ENCODE peak calls at places on chromosomes 11 and 22, in seven cellular contexts. E, K, U, G, Y, A and L are unnamed samples.

GRCh38 chr22:22431271-22432220 is 77.0 kb downstream of the ZNF280B start:
- DNase-seq in E (peak; percentile 39), K (no peak), U (peak; percentile 51), G (peak; percentile 83), Y (peak; percentile 55), A (peak; percentile 90), L (no peak)

GRCh38 chr11:12695221-12695794 is 21.1 kb downstream of the TEAD1 start:
- DNase-seq in E (no peak), K (no peak), U (no peak), G (no peak), Y (no peak), A (peak; percentile 3), L (no peak)

GRCh38 chr22:21606775-21607174 is 23.0 kb downstream of the YDJC start:
- DNase-seq in E (no peak), K (no peak), U (no peak), G (no peak), Y (no peak), A (no peak), L (no peak)

GRCh38 chr11:46017341-46017740 is 94.9 kb downstream of the LARGE2 start:
- DNase-seq in E (no peak), K (no peak), U (no peak), G (no peak), Y (no peak), A (no peak), L (no peak)

GRCh38 chr11:68471360-68472340 is 11.1 kb downstream of the PPP6R3 start:
- DNase-seq in E (peak; percentile 86), K (no peak), U (no peak), G (no peak), Y (peak; percentile 30), A (no peak), L (no peak)

GRCh38 chr22:46730568-46731245 is 7.3 kb downstream of the CERK start:
- DNase-seq in E (no peak), K (no peak), U (no peak), G (no peak), Y (no peak), A (no peak), L (no peak)

GRCh38 chr11:61841636-61842332 is 13.7 kb downstream of the FADS2 start:
- DNase-seq in E (no peak), K (no peak), U (no peak), G (no peak), Y (no peak), A (no peak), L (no peak)

GRCh38 chr11:20464566-20464965 is 77.0 kb downstream of the PRMT3 start:
- DNase-seq in E (no peak), K (no peak), U (no peak), G (no peak), Y (no peak), A (no peak), L (no peak)

GRCh38 chr22:39809772-39810557 is 83.6 kb downstream of the ENTHD1 start:
- DNase-seq in E (no peak), K (no peak), U (no peak), G (no peak), Y (no peak), A (no peak), L (no peak)

GRCh38 chr11:115112779-115113178 is 391.4 kb downstream of the CADM1 start:
- DNase-seq in E (no peak), K (no peak), U (no peak), G (no peak), Y (no peak), A (no peak), L (no peak)

GRCh38 chr22:20785415-20785814 is 11.5 kb downstream of the SERPIND1 start:
- DNase-seq in E (no peak), K (no peak), U (no peak), G (no peak), Y (no peak), A (no peak), L (no peak)

GRCh38 chr11:18374956-18375355 is 19.4 kb upstream of the LDHA start:
- DNase-seq in E (no peak), K (no peak), U (no peak), G (no peak), Y (no peak), A (no peak), L (no peak)

GRCh38 chr22:40122792-40123191 is 54.9 kb upstream of the TNRC6B start:
- DNase-seq in E (no peak), K (no peak), U (no peak), G (no peak), Y (no peak), A (no peak), L (no peak)

DNA sequence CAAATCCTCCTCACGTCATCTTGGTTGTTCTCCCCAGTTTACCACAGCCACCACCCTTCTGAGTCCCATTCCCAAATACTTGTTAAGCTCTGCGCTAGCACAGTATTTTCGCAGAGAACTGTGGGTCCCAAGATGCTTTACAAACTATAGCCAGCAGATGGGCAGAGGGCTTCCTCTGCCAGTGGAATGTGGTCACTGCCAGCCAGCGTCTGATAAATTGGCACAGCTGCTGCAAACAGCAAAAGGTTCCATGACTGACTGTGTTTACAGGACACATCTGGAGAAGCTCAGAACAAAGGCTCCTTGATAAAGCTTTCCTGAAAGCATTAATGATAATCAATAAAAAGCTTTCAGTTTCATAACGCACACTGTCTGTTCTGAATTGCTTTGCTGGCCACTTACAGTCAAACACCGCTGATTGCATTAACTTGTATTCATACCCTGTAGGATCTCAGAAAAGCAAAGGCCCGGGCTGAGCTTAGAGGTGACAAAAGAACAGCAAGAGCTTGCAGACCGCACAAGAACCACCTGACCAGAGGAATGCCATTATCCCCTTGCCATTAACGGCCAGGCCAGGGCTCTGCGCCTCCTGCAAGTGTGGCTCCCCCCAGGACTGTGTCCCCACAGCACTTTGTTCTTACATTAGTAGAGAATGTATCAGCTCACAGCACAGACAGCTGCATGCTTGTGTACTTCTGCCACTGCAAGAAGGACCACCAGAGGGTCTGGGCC is 120.6 kb downstream of the MICAL3 start:
- DNase-seq in E (peak; percentile 36), K (no peak), U (no peak), G (no peak), Y (no peak), A (peak; percentile 56), L (no peak)
- TF ChIP-seq CTCF in E (no peak), K (no peak), U (no peak), G (no peak), Y (no peak), A (no peak), L (no peak)

DNA sequence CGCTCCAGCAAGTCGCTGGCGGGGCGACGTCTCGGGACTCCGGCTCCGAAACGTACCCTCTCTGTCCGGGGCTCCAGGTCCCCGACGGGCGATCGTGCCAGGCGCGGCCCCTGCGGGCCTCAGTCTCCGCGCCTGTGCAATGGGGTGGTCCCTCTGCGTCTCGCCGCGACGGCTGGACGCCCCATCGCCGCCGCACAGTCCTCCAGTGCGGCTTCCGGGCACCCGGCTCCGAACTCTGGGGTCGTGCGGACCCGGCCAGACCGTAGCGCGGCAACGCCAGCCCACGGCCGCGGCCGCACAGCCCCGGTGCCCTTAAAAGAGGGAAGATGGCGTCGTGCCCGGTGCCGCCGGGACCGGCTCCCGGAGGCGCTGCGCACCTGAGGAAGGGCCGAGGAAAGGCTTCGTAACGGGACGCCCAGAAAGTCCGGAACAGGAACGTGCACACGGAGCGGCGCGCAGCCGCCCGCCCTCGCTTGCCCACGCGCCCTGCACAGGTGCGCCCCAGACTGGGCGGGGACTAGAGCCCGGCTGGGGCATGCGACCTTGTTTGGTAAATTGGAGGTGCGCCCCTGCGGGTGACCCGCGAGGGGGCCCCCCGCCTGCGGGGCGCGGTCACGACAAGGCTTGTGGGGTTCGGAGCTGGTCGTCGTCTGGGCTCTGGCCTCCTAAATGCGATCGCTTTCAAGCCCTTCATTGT is 525 bp downstream of the BIK start:
- DNase-seq in E (no peak), K (no peak), U (no peak), G (no peak), Y (no peak), A (peak; percentile 68), L (no peak)
- TF ChIP-seq CTCF in E (no peak), K (no peak), U (no peak), G (no peak), Y (no peak), A (no peak), L (no peak)

GRCh38 chr11:65476632-65477270 is 22.1 kb upstream of the MALAT1 start:
- DNase-seq in E (peak; percentile 38), K (peak; percentile 16), U (no peak), G (no peak), Y (peak; percentile 69), A (no peak), L (no peak)

GRCh38 chr11:65473275-65473860 is 25.5 kb upstream of the MALAT1 start:
- DNase-seq in E (peak; percentile 40), K (no peak), U (no peak), G (no peak), Y (no peak), A (no peak), L (no peak)

GRCh38 chr11:65468874-65469333 is 29.9 kb upstream of the MALAT1 start:
- DNase-seq in E (no peak), K (no peak), U (peak; percentile 75), G (peak; percentile 67), Y (no peak), A (peak; percentile 97), L (no peak)

GRCh38 chr11:65470433-65470832 is 28.4 kb upstream of the MALAT1 start:
- DNase-seq in E (no peak), K (no peak), U (no peak), G (no peak), Y (no peak), A (peak; percentile 49), L (no peak)

DNA sequence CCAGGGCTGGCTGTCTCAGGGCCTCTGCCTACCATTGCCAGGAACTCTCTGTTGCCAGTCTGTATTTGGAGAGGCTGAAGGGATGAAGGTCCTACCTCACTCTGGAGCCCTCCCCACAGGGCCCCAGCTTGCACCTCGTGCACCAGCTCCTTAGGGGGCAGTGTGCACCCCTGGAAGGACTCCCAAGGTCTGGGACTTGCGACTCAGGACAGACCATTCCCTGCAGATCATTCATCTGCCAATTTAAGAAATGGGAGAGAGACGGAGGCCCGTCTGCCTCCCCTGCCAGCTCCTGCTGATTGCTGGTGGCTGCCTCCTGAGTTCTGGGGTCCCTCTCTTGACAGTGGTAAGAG is 27.5 kb upstream of the MALAT1 start:
- DNase-seq in E (peak; percentile 61), K (peak; percentile 68), U (peak; percentile 27), G (peak; percentile 56), Y (peak; percentile 80), A (peak; percentile 87), L (no peak)
- TF ChIP-seq CTCF in E (peak; percentile 52), K (peak; percentile 53), U (peak; percentile 64), G (peak; percentile 12), Y (peak; percentile 59), A (peak; percentile 71), L (no peak)

GRCh38 chr11:119130662-119131061 is 9.3 kb downstream of the HINFP start:
- DNase-seq in E (no peak), K (no peak), U (no peak), G (no peak), Y (no peak), A (no peak), L (no peak)
- TF ChIP-seq CTCF in E (no peak), K (no peak), U (no peak), G (no peak), Y (no peak), A (no peak), L (no peak)

GRCh38 chr11:2526808-2527381 is 82.1 kb downstream of the KCNQ1 start:
- DNase-seq in E (no peak), K (peak; percentile 43), U (no peak), G (no peak), Y (no peak), A (peak; percentile 68), L (peak; percentile 22)
- TF ChIP-seq CTCF in E (no peak), K (no peak), U (peak; percentile 12), G (no peak), Y (no peak), A (peak; percentile 67), L (no peak)

DNA sequence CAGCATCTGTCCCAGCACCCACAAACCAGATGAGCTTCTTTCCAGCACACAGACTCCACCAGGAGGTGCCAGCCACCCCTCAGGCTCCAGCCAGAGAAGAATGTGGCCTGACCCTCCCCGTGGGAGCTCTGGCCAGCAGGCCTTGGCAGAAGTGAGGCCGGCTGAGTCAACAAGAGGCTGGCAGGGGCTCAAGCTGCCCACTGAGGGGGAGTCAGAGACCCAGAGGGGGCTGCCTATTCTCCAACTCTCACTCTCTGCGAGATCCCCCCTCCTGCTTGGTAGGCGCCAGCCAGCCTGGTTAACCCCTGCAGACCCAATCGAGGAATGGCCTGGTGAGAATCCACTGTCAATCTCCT is 10.6 kb upstream of the CDC42EP1 start:
- DNase-seq in E (peak; percentile 69), K (peak; percentile 85), U (no peak), G (no peak), Y (peak; percentile 73), A (peak; percentile 87), L (no peak)
- TF ChIP-seq CTCF in E (peak; percentile 52), K (peak; percentile 46), U (peak; percentile 19), G (no peak), Y (peak; percentile 61), A (peak; percentile 56), L (no peak)